ENCODE peak calls at places on chromosome 9, in four cellular contexts. Q, R, K and Y are unnamed samples.
A peak's percentile ranks its signal among the peaks of the same experiment; 100 is the strongest.

GRCh38 chr9:93660647-93661046 is 84.3 kb downstream of the PHF2 start:
- DNase-seq in K (no peak), Q (no peak), R (no peak), Y (peak; percentile 25)

GRCh38 chr9:119487118-119487827 is 118.0 kb upstream of the BRINP1 start:
- DNase-seq in R (no peak), Q (no peak), K (no peak), Y (no peak)

GRCh38 chr9:133252301-133252776 is 22.7 kb downstream of the ABO start:
- DNase-seq in K (no peak), R (no peak), Q (no peak), Y (peak; percentile 87)

GRCh38 chr9:120308495-120308894 is 271.5 kb downstream of the CDK5RAP2 start:
- DNase-seq in R (no peak), Q (no peak), K (no peak), Y (peak; percentile 56)

GRCh38 chr9:136860933-136861873 is 4.9 kb downstream of the EDF1 start:
- DNase-seq in R (no peak), Q (no peak), K (no peak), Y (peak; percentile 11)

GRCh38 chr9:73183917-73184861 is 32.5 kb downstream of the ANXA1 start:
- DNase-seq in R (no peak), K (peak; percentile 65), Q (no peak), Y (no peak)

GRCh38 chr9:37486616-37487544 is 1.1 kb downstream of the POLR1E start:
- DNase-seq in Q (peak; percentile 60), R (no peak), K (peak; percentile 98), Y (no peak)

GRCh38 chr9:4147476-4148214 is 152.2 kb downstream of the GLIS3 start:
- DNase-seq in R (no peak), K (no peak), Q (no peak), Y (no peak)

GRCh38 chr9:88811511-88811910 is 179.8 kb upstream of the S1PR3 start:
- DNase-seq in K (no peak), Q (no peak), R (no peak), Y (no peak)

GRCh38 chr9:16103613-16104012 is 550.8 kb downstream of the CCDC171 start:
- DNase-seq in R (no peak), K (peak; percentile 33), Q (peak; percentile 12), Y (no peak)

GRCh38 chr9:133430244-133430643 is 8.1 kb downstream of the ADAMTS13 start:
- DNase-seq in Q (no peak), K (no peak), R (no peak), Y (no peak)

GRCh38 chr9:87122947-87123685 is 175.8 kb upstream of the GAS1 start:
- DNase-seq in K (peak; percentile 76), R (no peak), Q (no peak), Y (peak; percentile 28)

GRCh38 chr9:91991621-91992435 is 41.8 kb upstream of the ROR2 start:
- DNase-seq in Q (no peak), K (no peak), R (no peak), Y (no peak)

GRCh38 chr9:136229096-136230065 is 16.2 kb downstream of the QSOX2 start:
- DNase-seq in Q (no peak), K (no peak), R (no peak), Y (no peak)

GRCh38 chr9:70553718-70554673 is 139.5 kb upstream of the KLF9 start:
- DNase-seq in K (peak; percentile 30), R (peak; percentile 14), Q (no peak), Y (no peak)

GRCh38 chr9:76456202-76456926 is 2.6 kb upstream of the GCNT1 start:
- DNase-seq in K (peak; percentile 82), R (peak; percentile 31), Q (no peak), Y (no peak)

GRCh38 chr9:118128313-118128712 is 424.1 kb downstream of the TLR4 start:
- DNase-seq in Q (no peak), K (no peak), R (no peak), Y (no peak)

DNA sequence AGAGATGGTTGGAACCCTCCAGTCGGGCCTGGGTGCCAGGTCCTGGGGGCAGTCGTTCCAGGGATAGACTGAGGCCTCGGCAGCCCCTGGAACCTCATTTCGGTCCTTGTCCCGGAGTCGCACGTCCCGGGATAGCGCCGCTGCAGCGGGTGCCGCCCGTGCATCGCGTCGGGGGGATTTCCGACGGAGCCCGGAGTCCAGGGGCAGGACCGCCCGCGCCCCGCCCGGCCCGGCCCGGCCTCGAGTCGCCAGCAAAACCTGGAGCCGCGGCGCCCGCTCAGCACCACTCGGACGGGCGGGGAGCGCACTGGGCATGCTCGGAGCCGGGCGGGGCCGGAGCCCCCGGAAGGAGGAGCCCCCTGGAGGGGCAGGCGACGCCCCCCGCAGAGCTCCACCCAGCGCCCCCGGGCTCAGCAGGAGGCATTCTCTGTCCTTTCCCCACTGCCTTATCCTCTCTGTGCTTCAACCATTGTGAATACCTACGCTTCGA is 1.6 kb upstream of the PTPN3 start:
- DNase-seq in K (no peak), Q (no peak), R (peak; percentile 65), Y (no peak)
- H3K4me3 ChIP-seq in K (peak overlapping the region; percentile 44), Q (peak overlapping the region; percentile 44), R (peak overlapping the region; percentile 29), Y (no peak overlapping the region)

GRCh38 chr9:130780865-130781504 is 54.1 kb upstream of the ABL1 start:
- DNase-seq in R (no peak), Q (peak; percentile 89), K (peak; percentile 98), Y (no peak)
- TF ChIP-seq POLR2A in R (no peak), Q (peak; percentile 73), K (peak; percentile 89), Y (peak; percentile 45)

GRCh38 chr9:123411636-123412035 is 55.6 kb downstream of the CRB2 start:
- DNase-seq in K (no peak), Q (no peak), R (no peak), Y (no peak)
- TF ChIP-seq CTCF in K (no peak), Q (no peak), R (no peak), Y (no peak)

GRCh38 chr9:95015569-95015968 is 289.1 kb downstream of the AOPEP start:
- DNase-seq in K (no peak), Q (no peak), R (no peak), Y (no peak)

GRCh38 chr9:95018099-95018927 is 291.8 kb downstream of the AOPEP start:
- DNase-seq in Q (peak; percentile 37), K (peak; percentile 97), R (peak; percentile 55), Y (no peak)

GRCh38 chr9:95017062-95017461 is 290.6 kb downstream of the AOPEP start:
- DNase-seq in K (peak; percentile 73), R (no peak), Q (no peak), Y (no peak)

GRCh38 chr9:95014917-95015316 is 288.4 kb downstream of the AOPEP start:
- DNase-seq in Q (no peak), R (no peak), K (no peak), Y (no peak)

GRCh38 chr9:95017661-95018060 is 291.2 kb downstream of the AOPEP start:
- DNase-seq in Q (no peak), K (peak; percentile 56), R (no peak), Y (no peak)
- H3K4me3 ChIP-seq in Q (no peak overlapping the region), K (no peak overlapping the region), R (no peak overlapping the region), Y (no peak overlapping the region)

GRCh38 chr9:101434990-101435389 is 584 bp downstream of the ALDOB start:
- DNase-seq in R (no peak), K (no peak), Q (no peak), Y (no peak)

GRCh38 chr9:101440714-101441230 is 5.2 kb upstream of the ALDOB start:
- DNase-seq in K (no peak), R (no peak), Q (no peak), Y (no peak)

GRCh38 chr9:101438523-101438922 is 2.9 kb upstream of the ALDOB start:
- DNase-seq in K (no peak), Q (no peak), R (no peak), Y (no peak)

GRCh38 chr9:101435601-101436079 is at the start of gene ALDOB:
- DNase-seq in R (no peak), Q (no peak), K (no peak), Y (no peak)

GRCh38 chr9:101437806-101438232 is 2.2 kb upstream of the ALDOB start:
- DNase-seq in K (no peak), Q (no peak), R (no peak), Y (no peak)
- TF ChIP-seq POLR2A in K (no peak), Q (no peak), R (no peak), Y (no peak)

GRCh38 chr9:17509698-17510097 is 69.2 kb upstream of the SH3GL2 start:
- DNase-seq in R (no peak), K (peak; percentile 44), Q (no peak), Y (no peak)
- TF ChIP-seq CTCF in R (no peak), K (no peak), Q (no peak), Y (no peak)

DNA sequence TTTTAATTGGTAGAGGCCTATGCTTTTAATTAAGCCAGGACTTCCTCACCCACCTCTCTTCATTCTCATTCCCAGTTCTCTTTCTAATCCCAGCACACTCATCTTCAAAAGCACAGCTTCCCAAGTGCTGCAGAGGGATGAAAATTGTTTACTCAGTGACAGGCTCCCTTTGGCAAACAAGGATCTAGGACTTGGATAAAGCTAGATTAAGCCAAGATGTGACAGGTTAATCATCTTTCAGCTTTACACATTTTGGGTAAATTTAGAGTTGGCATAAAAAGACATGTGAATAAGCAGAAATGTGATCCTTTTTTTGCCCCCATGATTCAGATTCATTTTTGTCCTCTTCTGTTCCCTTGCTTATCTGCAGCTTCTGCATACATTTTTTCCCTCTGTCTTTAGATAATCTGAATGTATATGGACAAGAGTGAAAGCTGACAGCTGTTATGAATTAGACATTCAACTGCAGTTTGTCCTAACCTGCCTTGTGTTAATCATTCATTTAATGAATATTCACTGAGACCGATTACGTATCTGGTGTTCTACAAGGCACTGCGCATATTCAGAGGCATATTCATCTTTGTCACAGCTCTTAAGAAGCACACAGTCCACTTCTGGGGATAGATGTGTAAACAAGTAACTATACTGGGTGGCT is 19.5 kb downstream of the ADAMTSL1 start:
- DNase-seq in Q (no peak), R (no peak), K (peak; percentile 45), Y (no peak)
- H3K4me3 ChIP-seq in Q (no peak overlapping the region), R (no peak overlapping the region), K (no peak overlapping the region), Y (no peak overlapping the region)